ENCODE peak calls at places on chromosomes 7 and 10, in four cellular contexts. Z, O, M and K are unnamed samples.

GRCh38 chr10:28857164-28857563 is 179.8 kb downstream of the BAMBI start:
- DNase-seq in M (no peak), Z (no peak), O (no peak), K (no peak)

GRCh38 chr7:101124376-101125056 is 2.4 kb upstream of the SERPINE1 start:
- DNase-seq in M (peak; percentile 92), O (peak; percentile 83), Z (peak; percentile 93), K (peak; percentile 64)

GRCh38 chr10:14433147-14433546 is 102.4 kb upstream of the FRMD4A start:
- DNase-seq in M (no peak), Z (no peak), O (no peak), K (no peak)

GRCh38 chr10:128095753-128096469 is 30.3 kb downstream of the MKI67 start:
- DNase-seq in M (no peak), O (no peak), Z (no peak), K (no peak)

GRCh38 chr10:68202965-68203358 is 29.0 kb downstream of the ATOH7 start:
- DNase-seq in O (no peak), Z (peak; percentile 79), M (peak; percentile 72), K (peak; percentile 79)

GRCh38 chr10:71274901-71275796 is 43.9 kb upstream of the SLC29A3 start:
- DNase-seq in Z (no peak), O (no peak), M (no peak), K (no peak)

GRCh38 chr7:36278767-36279171 is 110.9 kb upstream of the ANLN start:
- DNase-seq in Z (peak; percentile 82), M (peak; percentile 74), O (peak; percentile 72), K (peak; percentile 68)

GRCh38 chr10:129854181-129854580 is 109.9 kb downstream of the EBF3 start:
- DNase-seq in O (no peak), Z (no peak), M (no peak), K (no peak)

GRCh38 chr7:15561840-15562239 is at the start of gene AGMO:
- DNase-seq in Z (no peak), O (no peak), M (no peak), K (peak; percentile 32)

GRCh38 chr10:68083953-68084352 is 8.9 kb upstream of the HERC4 start:
- DNase-seq in M (no peak), Z (no peak), O (no peak), K (no peak)

GRCh38 chr10:92747600-92747999 is 57.8 kb downstream of the HHEX start:
- DNase-seq in M (no peak), O (no peak), Z (no peak), K (no peak)

GRCh38 chr7:133633055-133633454 is 380.2 kb downstream of the EXOC4 start:
- DNase-seq in M (peak; percentile 32), O (peak; percentile 54), Z (peak; percentile 32), K (peak; percentile 80)

GRCh38 chr7:29156798-29157461 is 10.6 kb upstream of the CPVL start:
- DNase-seq in M (no peak), O (peak; percentile 29), Z (no peak), K (no peak)

GRCh38 chr7:74718336-74718735 is 55.5 kb upstream of the NCF1 start:
- DNase-seq in M (peak; percentile 4), Z (peak; percentile 26), O (no peak), K (peak; percentile 18)

GRCh38 chr10:127228195-127228785 is 31.9 kb upstream of the INSYN2A start:
- DNase-seq in M (no peak), Z (no peak), O (peak; percentile 7), K (no peak)

GRCh38 chr7:45894665-45895062 is 6.4 kb downstream of the IGFBP1 start:
- DNase-seq in M (no peak), O (no peak), Z (no peak), K (no peak)

GRCh38 chr7:4733936-4734528 is 41.4 kb upstream of the AP5Z1 start:
- DNase-seq in M (no peak), O (no peak), Z (peak; percentile 28), K (no peak)

GRCh38 chr7:7719235-7719634 is 828 bp upstream of the RPA3 start:
- DNase-seq in O (no peak), Z (peak; percentile 98), M (peak; percentile 98), K (peak; percentile 77)

GRCh38 chr10:94545277-94546057 is at the start of gene HELLS:
- DNase-seq in M (peak; percentile 66), O (peak; percentile 95), Z (peak; percentile 74), K (peak; percentile 88)

GRCh38 chr10:56116684-56117083 is 244.4 kb downstream of the ZWINT start:
- DNase-seq in M (no peak), Z (no peak), O (peak; percentile 52), K (peak; percentile 57)

GRCh38 chr7:151566897-151567320 is 47.2 kb upstream of the RHEB start:
- DNase-seq in M (peak; percentile 65), Z (peak; percentile 76), O (peak; percentile 59), K (no peak)

GRCh38 chr10:71396714-71397339 is at the start of gene CDH23:
- DNase-seq in M (no peak), Z (peak; percentile 10), O (peak; percentile 66), K (no peak)

GRCh38 chr7:14900051-14900450 is 2.5 kb downstream of the DGKB start:
- DNase-seq in O (peak; percentile 11), M (no peak), Z (no peak), K (peak; percentile 49)

GRCh38 chr7:23598321-23598720 is 1.1 kb downstream of the CCDC126 start:
- DNase-seq in O (peak; percentile 71), M (no peak), Z (no peak), K (peak; percentile 22)

GRCh38 chr10:930415-931325 is 835 bp downstream of the LARP4B start:
- DNase-seq in Z (peak; percentile 41), M (peak; percentile 29), O (peak; percentile 78), K (peak; percentile 20)

GRCh38 chr7:99393363-99394187 is 14.8 kb downstream of the PDAP1 start:
- DNase-seq in Z (no peak), O (peak; percentile 93), M (no peak), K (no peak)

GRCh38 chr10:119349341-119349740 is 142.0 kb downstream of the GRK5 start:
- DNase-seq in Z (no peak), M (no peak), O (no peak), K (no peak)

GRCh38 chr7:4174451-4174850 is 507.6 kb upstream of the FOXK1 start:
- DNase-seq in O (no peak), Z (no peak), M (no peak), K (no peak)

GRCh38 chr7:13904689-13905088 is 84.8 kb downstream of the ETV1 start:
- DNase-seq in Z (peak; percentile 95), M (peak; percentile 95), O (no peak), K (no peak)

GRCh38 chr7:43693687-43694398 is 35.5 kb downstream of the COA1 start:
- DNase-seq in O (no peak), M (peak; percentile 88), Z (peak; percentile 91), K (peak; percentile 66)

GRCh38 chr7:24587853-24588252 is 14.6 kb downstream of the PALS2 start:
- DNase-seq in M (no peak), O (peak; percentile 85), Z (no peak), K (peak; percentile 33)

GRCh38 chr10:70692043-70692603 is 19.8 kb downstream of the ADAMTS14 start:
- DNase-seq in O (no peak), Z (no peak), M (no peak), K (no peak)

GRCh38 chr10:75809003-75809402 is 377.6 kb downstream of the LRMDA start:
- DNase-seq in M (no peak), O (no peak), Z (no peak), K (no peak)

GRCh38 chr10:20115929-20116328 is 299.7 kb downstream of the PLXDC2 start:
- DNase-seq in Z (no peak), M (no peak), O (no peak), K (no peak)

GRCh38 chr10:11933837-11934236 is 108.8 kb downstream of the UPF2 start:
- DNase-seq in Z (no peak), O (no peak), M (no peak), K (no peak)

GRCh38 chr10:11934262-11934661 is 108.3 kb downstream of the UPF2 start:
- DNase-seq in M (peak; percentile 23), Z (peak; percentile 44), O (no peak), K (no peak)

GRCh38 chr10:11931038-11931437 is 107.9 kb downstream of the PROSER2 start:
- DNase-seq in M (no peak), O (no peak), Z (no peak), K (no peak)

DNA sequence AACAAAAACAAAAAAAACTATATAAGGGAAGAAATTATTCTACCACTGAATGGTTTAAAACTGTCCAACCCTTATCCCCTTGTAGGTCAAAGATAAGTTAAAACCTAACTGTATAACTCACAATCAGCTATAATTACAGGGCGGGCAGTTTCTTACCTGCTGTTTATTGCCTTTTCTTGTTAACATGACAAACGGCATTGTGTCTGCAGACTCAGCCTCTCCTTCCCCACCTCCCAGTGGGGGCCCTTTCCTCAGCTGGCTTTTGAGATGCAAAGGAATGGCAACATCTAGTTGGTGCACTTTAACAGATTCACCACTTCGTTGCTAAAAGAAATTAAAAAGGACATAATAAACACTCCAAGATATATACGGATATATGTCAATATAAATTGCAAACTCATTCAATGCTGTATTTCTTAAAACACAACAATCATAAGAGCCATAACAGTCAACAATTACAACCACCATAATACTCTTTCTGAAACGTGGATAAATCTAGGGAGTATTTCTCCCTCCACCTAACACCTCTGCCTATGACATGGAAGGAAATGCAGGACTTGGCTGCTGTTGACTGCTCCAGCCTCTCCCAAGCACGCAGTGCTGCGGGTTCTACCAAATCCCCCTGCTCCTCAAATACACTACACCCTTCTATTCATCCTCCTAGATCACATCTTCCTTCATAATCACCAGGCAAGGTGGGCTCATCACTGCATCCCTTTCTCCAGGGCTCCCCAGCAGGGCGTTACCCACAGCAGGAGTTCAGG is 106.0 kb downstream of the UPF2 start:
- DNase-seq in O (peak; percentile 55), M (no peak), Z (no peak), K (no peak)
- H3K9ac ChIP-seq in O (no peak overlapping the region), M (no peak overlapping the region), Z (no peak overlapping the region), K (no peak overlapping the region)

DNA sequence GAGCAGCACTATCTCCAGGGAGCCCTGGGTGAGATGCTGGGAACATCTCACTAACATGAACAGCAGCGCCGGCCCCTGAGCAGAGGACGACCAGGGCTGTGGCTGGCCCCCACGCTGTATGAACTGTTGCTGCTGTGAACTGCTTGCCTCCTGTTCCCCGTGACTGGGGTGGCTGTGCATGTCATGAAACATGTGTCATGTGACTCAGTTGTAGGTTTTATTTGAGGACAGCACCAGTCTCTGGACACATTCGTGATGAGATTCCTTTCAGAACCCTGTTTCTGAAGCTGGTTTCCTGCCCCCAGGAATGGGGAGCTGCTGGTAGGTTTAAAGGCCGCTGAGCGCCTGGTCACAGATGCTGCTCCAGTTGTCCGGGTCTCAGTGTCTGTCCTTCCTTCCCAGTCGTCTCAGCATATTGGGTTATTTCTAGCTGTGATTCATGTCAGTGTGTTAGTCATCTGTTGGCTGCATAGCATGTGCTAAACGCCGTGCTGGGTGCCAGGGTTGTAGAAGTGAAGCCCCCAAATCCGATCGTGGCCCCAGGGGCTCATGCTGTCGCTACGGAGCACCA is 79.1 kb upstream of the PPIF start:
- DNase-seq in M (peak; percentile 63), O (no peak), Z (peak; percentile 70), K (peak; percentile 74)
- H3K27ac ChIP-seq in M (peak overlapping the region; percentile 87), O (no peak overlapping the region), Z (peak overlapping the region; percentile 92), K (no peak overlapping the region)

GRCh38 chr10:79229081-79229541 is 118.2 kb upstream of the PPIF start:
- DNase-seq in Z (no peak), M (no peak), O (peak; percentile 86), K (no peak)
- H3K4me2 ChIP-seq in Z (no peak overlapping the region), M (no peak overlapping the region), O (no peak overlapping the region), K (no peak overlapping the region)

GRCh38 chr7:116455499-116455898 is 44.0 kb upstream of the CAV2 start:
- DNase-seq in M (no peak), O (no peak), Z (no peak), K (no peak)

GRCh38 chr7:116451958-116452729 is 47.4 kb upstream of the CAV2 start:
- DNase-seq in M (no peak), O (peak; percentile 19), Z (no peak), K (no peak)

GRCh38 chr7:116454377-116454776 is 45.2 kb upstream of the CAV2 start:
- DNase-seq in Z (no peak), O (no peak), M (no peak), K (no peak)

GRCh38 chr7:116449950-116450349 is 49.6 kb upstream of the CAV2 start:
- DNase-seq in O (no peak), Z (peak; percentile 54), M (no peak), K (no peak)

GRCh38 chr7:116455009-116455408 is 44.5 kb upstream of the CAV2 start:
- DNase-seq in M (peak; percentile 70), O (no peak), Z (peak; percentile 77), K (peak; percentile 84)
- H3K9ac ChIP-seq in M (peak overlapping the region; percentile 19), O (no peak overlapping the region), Z (no peak overlapping the region), K (peak overlapping the region; percentile 2)